ENCODE peak calls at places on chromosomes 5 and 9, in four cellular contexts. O is H1, P is HepG2, X is GM12878. T is an unnamed sample. For H3K36me3, the result is how much of the 10 kb centered on the place peaks cover.

GRCh38 chr5:170499621-170500020 is 4.2 kb upstream of the KCNIP1 start:
- DNase-seq in O (no peak), P (no peak), X (no peak), T (no peak)

GRCh38 chr9:121871431-121872025 is 220.1 kb downstream of the DAB2IP start:
- DNase-seq in O (no peak), P (no peak), X (no peak), T (no peak)

GRCh38 chr5:54655266-54655665 is 137.7 kb downstream of the SNX18 start:
- DNase-seq in O (no peak), P (no peak), X (no peak), T (no peak)

GRCh38 chr5:91006708-91007107 is 376.4 kb downstream of the ARRDC3 start:
- DNase-seq in O (no peak), P (no peak), X (no peak), T (no peak)

GRCh38 chr9:89438194-89438593 is 59.7 kb downstream of the SEMA4D start:
- DNase-seq in O (no peak), P (no peak), X (no peak), T (no peak)

GRCh38 chr5:14136228-14136627 is 6.9 kb upstream of the TRIO start:
- DNase-seq in O (no peak), P (no peak), X (no peak), T (no peak)

GRCh38 chr5:112388739-112389138 is 30.3 kb downstream of the EPB41L4A start:
- DNase-seq in O (no peak), P (no peak), X (no peak), T (no peak)

GRCh38 chr9:133813749-133814585 is 75.8 kb upstream of the SARDH start:
- DNase-seq in O (no peak), P (no peak), X (no peak), T (no peak)

GRCh38 chr5:95960802-95961616 is 642 bp downstream of the ELL2 start:
- DNase-seq in O (peak), P (peak), X (no peak), T (no peak)

GRCh38 chr5:146630467-146630866 is 114.5 kb upstream of the GPR151 start:
- DNase-seq in O (no peak), P (no peak), X (no peak), T (no peak)

GRCh38 chr5:154862766-154863165 is 4.3 kb downstream of the CNOT8 start:
- DNase-seq in O (no peak), P (no peak), X (peak), T (no peak)

DNA sequence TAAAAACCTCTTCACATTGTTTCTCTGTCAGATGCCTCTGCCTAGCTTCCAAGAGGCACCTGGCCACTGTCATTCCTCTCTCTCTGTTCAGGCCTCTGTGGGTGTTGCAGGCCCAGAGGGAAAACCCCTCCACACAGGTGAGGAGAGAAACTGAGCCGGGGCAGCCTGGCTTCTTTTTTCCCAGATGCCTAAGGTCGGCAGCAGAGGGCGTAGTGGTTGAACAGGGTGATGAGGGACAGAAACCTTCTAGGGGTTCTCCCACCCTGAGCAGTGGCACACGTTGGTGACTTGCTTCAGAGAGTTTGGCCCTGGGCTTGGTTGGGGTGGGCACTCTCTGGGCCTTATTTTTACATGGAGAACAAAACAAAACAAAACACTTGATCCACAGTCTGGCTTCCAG is 12.2 kb downstream of the IL9 start:
- DNase-seq in O (peak), P (no peak), X (no peak), T (no peak)
- TF ChIP-seq ZNF274 in O (no peak), P (no peak), X (no peak), T (no peak)

GRCh38 chr9:108921200-108921599 is 12.7 kb downstream of the ELP1 start:
- DNase-seq in O (no peak), P (no peak), X (no peak), T (no peak)
- H3K36me3 ChIP-seq in O (under half), P (under half), X (under half), T (half or more)

DNA sequence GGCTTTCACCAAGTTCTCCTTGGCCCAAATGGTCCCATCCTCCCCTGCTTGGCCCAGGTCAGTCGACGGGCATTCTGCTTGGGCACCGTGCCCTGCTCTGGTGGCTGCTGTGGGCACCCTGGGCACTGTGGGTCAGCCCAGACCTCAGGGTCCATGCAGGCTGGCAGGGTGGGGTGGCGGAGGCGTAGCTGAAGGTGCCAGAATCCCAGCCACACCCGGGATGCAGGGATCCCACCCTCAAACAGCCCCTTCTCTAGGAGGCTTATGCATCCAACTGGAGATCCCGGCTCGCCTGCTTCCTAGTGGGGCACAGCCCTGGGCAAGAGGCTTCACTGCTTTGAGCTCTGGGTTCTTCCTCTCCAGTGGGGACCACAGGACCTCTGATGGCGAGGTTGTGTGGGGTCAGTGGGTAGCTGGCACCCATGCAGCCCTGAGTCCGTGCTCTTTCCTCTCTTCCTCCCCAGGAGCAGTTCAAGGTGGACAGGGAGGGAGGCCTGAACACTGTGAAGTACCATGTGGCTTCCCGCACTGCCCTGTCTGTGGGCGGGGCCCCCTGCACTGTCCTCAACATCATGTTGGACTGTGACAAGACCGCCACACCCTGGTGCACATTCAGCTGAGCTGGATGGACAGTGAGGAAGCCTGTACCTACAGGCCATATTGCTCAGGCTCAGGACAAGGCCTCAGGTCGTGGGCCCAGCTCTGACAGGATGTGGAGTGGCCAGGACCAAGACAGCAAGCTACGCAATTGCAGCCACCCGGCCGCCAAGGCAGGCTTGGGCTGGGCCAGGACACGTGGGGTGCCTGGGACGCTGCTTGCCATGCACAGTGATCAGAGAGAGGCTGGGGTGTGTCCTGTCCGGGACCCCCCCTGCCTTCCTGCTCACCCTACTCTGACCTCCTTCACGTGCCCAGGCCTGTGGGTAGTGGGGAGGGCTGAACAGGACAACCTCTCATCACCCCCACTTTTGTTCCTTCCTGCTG is 9.4 kb downstream of the B4GALT7 start:
- DNase-seq in O (peak), P (no peak), X (no peak), T (no peak)
- TF ChIP-seq SUZ12 in O (no peak), P (no peak), X (no peak), T (no peak)

DNA sequence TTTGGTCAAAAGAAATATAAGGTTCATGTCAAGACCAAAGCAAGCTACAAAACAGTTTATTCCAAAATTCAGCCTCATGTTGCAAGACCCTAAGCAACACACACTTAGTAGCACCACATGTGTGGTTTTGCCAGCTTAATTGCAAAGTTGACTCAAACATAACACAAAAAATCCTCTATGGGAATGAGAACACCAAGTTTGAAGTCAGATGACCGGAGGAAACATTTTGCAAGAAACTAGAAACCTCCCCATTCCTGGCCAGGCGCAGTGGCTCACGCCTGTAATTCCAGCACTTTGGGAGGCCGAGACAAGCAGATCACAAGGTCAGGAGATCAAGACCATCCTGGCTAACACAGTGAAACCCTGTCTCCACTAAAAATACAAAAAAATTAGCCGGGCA is 261.8 kb downstream of the EBF1 start:
- DNase-seq in O (no peak), P (no peak), X (no peak), T (no peak)
- TF ChIP-seq ZNF274 in O (no peak), P (no peak), X (no peak), T (no peak)

DNA sequence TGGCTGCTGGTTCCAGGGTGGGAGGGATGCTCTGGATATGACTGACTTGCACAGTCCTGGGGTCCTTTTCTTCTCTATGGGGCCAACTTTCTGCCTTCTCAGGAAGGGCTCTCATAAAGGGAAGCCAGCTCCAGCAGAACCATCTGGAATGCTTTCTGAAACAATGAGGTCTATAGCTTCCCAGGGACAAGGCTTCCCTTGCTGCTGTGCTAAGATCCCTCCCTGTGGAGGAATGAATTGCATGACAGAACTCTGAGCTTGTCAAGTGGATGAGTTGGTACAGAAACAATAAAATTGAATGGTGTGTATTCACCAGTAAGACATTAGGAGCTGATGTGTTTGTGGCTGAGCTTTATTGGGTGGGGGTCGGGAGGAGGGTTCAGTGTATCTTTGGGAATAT is 19.8 kb downstream of the CKMT2 start:
- DNase-seq in O (no peak), P (no peak), X (no peak), T (no peak)
- H3K36me3 ChIP-seq in O (under half), P (under half), X (under half), T (under half)

GRCh38 chr5:90590-91547 is 1.1 kb upstream of the PLEKHG4B start:
- DNase-seq in O (no peak), P (no peak), X (no peak), T (no peak)
- TF ChIP-seq SUZ12 in O (no peak), P (no peak), X (no peak), T (no peak)

GRCh38 chr9:94108584-94108983 is 24.3 kb downstream of the PTPDC1 start:
- DNase-seq in O (no peak), P (no peak), X (no peak), T (no peak)
- TF ChIP-seq ZNF274 in O (no peak), P (no peak), X (no peak), T (no peak)

DNA sequence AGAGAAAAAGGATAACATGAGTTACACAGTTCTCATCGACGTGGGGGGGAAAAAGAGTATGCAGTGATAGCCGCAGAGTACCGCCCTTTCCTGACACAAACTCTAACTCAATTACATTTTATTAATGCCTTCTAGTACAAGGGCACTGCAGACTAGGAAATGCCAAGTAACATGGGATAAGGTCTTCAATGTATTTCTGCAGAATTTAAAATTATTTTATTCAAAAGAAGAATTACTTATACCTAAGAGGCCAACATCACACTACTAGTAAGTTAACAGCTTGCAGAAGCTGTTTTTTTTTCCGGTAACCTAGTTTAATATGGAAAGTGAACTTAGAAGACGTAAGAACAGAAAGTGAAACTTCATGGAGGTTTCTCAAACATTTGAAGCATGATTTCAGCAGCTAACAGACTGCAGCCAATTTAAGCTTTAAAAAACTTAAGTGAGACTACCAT is 3.9 kb downstream of the SETX start:
- DNase-seq in O (no peak), P (no peak), X (no peak), T (no peak)
- H3K36me3 ChIP-seq in O (under half), P (under half), X (under half), T (half or more)

DNA sequence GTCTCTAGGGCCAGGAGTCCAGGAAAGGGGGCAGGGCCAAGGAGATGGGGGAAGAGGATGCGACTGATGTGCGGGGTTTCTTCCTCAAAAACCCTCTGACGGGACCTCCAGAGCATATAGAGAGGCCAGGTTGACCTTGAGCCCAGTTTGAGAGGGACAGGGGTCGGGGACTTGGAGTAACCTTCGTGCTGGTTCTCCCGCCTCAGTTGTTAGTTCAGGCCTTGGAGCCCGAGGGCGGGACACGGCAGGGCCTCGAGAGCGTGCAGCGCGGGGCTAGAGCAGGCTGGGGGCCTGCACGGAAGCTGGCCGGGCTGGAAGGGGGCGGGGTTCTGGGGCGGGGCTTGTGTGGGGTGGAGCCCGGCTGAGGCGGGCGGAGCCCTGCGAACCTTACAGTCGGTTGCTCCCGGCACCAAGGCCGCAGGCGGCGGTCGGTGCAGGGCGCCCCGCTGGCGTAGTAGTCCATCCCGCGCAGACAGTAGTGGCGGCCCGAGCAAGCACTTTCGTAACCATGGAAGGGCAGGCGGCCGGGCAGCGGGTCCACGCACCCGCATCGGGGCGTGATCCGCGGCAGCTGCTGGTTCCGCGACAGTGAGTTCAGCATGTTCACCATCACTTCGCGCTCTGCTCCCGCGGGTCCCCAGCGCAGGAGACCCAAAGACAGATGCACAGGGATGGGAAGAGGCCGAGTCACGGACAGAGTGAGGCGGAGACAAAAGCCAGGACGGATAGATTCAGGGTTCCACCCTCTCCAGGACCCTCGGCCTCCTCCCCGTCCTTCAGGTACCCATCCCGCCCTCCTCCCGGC is 4.0 kb upstream of the MYORG start:
- DNase-seq in O (peak), P (peak), X (no peak), T (no peak)
- TF ChIP-seq SUZ12 in O (no peak), P (no peak), X (no peak), T (no peak)

GRCh38 chr5:141559481-141559880 is 59.3 kb downstream of the DIAPH1 start:
- DNase-seq in O (no peak), P (no peak), X (no peak), T (no peak)
- TF ChIP-seq ZNF274 in O (no peak), P (no peak), X (no peak), T (no peak)

T was measured in NT2/D1.